ENCODE peak calls at places on chromosomes 11 and 22, in five cellular contexts. O, C, B, Z and P are unnamed samples.
A peak's percentile ranks its signal among the peaks of the same experiment; 100 is the strongest.

GRCh38 chr11:131678658-131679340 is 308.4 kb downstream of the NTM start:
- ATAC-seq in Z (no peak), O (no peak), B (no peak), C (no peak), P (no peak)

GRCh38 chr11:47305734-47306483 is 36.0 kb downstream of the MADD start:
- ATAC-seq in O (no peak), B (no peak), C (peak; percentile 37), Z (no peak), P (no peak)

GRCh38 chr11:113473983-113474361 is 1.2 kb downstream of the DRD2 start:
- ATAC-seq in B (no peak), Z (no peak), C (no peak), O (no peak), P (no peak)

GRCh38 chr22:33539902-33540751 is 380.1 kb downstream of the LARGE1 start:
- ATAC-seq in C (peak; percentile 84), O (peak; percentile 90), Z (peak; percentile 42), B (peak; percentile 93), P (peak; percentile 68)

GRCh38 chr11:85787809-85788805 is 22.8 kb downstream of the SYTL2 start:
- ATAC-seq in O (peak; percentile 98), B (peak; percentile 75), C (no peak), Z (peak; percentile 55), P (no peak)

GRCh38 chr22:43905681-43906080 is 13.9 kb upstream of the PNPLA5 start:
- ATAC-seq in O (no peak), B (no peak), C (no peak), Z (no peak), P (no peak)

GRCh38 chr11:12232819-12233601 is 122.6 kb downstream of the MICAL2 start:
- ATAC-seq in C (no peak), B (no peak), Z (no peak), O (peak; percentile 70), P (no peak)

GRCh38 chr22:22840778-22841177 is 46.8 kb upstream of the IGLL5 start:
- ATAC-seq in C (no peak), O (no peak), Z (no peak), B (no peak), P (no peak)

GRCh38 chr22:31603081-31603525 is 58.9 kb downstream of the PISD start:
- ATAC-seq in C (no peak), Z (no peak), B (no peak), O (no peak), P (no peak)

GRCh38 chr11:100752371-100753073 is 65.4 kb downstream of the ARHGAP42 start:
- ATAC-seq in B (peak; percentile 23), Z (no peak), C (no peak), O (peak; percentile 46), P (no peak)

GRCh38 chr11:112042161-112042960 is 17.2 kb downstream of the DLAT start:
- ATAC-seq in Z (no peak), B (no peak), O (no peak), C (no peak), P (no peak)

GRCh38 chr11:40030867-40031266 is 1428.6 kb downstream of the LRRC4C start:
- ATAC-seq in B (no peak), O (no peak), C (no peak), Z (no peak), P (no peak)

GRCh38 chr11:8733847-8734246 is 51.3 kb downstream of the RPL27A start:
- ATAC-seq in B (peak; percentile 98), Z (no peak), C (no peak), O (no peak), P (no peak)

GRCh38 chr11:83115992-83116641 is 40.8 kb upstream of the PCF11 start:
- ATAC-seq in B (peak; percentile 17), C (no peak), Z (no peak), O (no peak), P (no peak)

GRCh38 chr11:48079602-48080001 is 99.2 kb downstream of the PTPRJ start:
- ATAC-seq in O (no peak), Z (no peak), B (no peak), C (no peak), P (no peak)

GRCh38 chr11:13141731-13142724 is 132.9 kb downstream of the RASSF10 start:
- ATAC-seq in O (no peak), Z (no peak), C (no peak), B (no peak), P (no peak)

DNA sequence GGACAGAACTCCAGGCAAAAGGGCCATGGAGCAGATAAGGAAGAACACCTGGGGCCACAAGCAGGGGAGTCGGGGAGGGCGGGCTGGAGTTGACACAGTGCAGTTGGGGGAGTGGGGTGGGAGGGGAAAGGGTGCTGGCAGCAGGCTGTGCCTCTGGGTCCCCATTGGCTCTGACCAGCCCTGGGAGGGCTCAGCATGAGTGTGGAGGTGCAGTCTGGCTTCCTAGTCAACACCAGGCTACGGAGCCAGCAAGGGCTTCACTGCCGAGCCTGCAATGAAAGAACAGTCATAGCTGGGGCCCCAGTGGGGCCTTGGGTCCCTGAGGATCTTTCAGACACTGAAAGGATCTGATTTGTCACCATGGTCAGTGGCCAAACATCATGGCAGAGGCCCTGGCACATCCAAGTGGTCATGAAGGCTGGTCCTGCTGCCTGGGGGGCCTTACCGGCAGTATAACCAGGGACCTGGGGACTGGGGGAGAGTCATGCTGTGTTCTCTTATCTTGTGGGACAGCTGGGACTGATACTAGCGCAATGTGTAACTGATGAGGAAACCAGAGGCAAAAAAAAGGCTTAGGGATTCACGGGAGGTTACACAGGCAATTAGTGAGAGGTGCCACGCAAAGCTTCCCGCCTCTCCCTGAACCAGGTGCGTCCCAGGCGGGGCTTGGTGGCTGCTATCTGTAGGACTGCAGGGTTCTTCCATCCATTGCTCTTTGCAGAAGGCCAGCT is 11.6 kb downstream of the SLC37A2 start:
- ATAC-seq in B (peak; percentile 38), C (no peak), O (no peak), Z (no peak), P (no peak)
- H3K27ac ChIP-seq in B (no peak overlapping the region), C (no peak overlapping the region), O (no peak overlapping the region), Z (no peak overlapping the region), P (no peak overlapping the region)

GRCh38 chr11:37946155-37946766 is 1348.2 kb upstream of the RAG2 start:
- ATAC-seq in B (peak; percentile 61), Z (peak; percentile 87), C (no peak), O (no peak), P (no peak)

GRCh38 chr11:37947816-37948215 is 1349.8 kb upstream of the RAG2 start:
- ATAC-seq in Z (no peak), O (no peak), C (peak; percentile 11), B (no peak), P (no peak)

DNA sequence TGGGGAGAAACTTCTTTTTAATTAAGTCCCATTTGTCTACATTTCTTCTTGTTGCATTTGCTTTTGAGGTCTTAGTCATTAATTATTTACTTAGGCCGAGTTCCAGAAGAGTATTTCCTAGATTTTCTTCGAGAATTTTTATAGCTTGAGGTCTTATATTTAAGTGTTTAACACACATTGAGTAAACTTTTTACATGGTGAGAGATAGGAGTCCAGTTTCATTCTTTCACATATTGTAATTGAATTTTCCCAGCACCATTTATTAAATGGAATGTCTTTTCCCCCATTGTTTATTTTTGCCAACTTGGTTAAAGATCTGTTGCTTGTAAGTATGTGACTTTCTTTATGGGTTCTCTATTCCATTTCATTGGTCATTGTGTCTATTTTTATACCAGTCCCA is 1344.0 kb upstream of the RAG2 start:
- ATAC-seq in O (no peak), Z (no peak), C (no peak), B (no peak), P (no peak)
- TF ChIP-seq EP300 in O (no peak), Z (no peak), C (no peak), B (no peak), P (no peak)

DNA sequence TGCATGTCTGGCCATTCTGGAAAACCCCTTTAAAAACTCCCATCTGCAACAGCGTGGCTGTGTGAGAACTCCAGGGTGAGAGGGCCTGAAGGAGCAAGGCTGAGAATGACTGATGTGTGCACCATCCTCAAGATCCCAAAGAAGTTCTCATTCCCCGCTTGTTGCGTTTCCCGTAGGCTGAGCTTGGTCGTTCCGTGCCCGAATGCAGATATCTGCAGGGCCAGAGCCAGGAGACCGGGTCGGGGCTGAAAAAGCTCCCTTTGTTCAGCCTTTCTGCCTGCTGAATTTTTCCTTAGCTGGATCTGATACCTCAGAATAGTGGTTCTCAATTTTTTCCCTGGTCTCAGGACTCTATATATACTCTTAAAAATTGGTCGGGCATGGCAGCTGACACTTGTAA is 73.0 kb downstream of the NAT10 start:
- ATAC-seq in C (no peak), B (no peak), Z (no peak), O (no peak), P (no peak)
- H3K27ac ChIP-seq in C (no peak overlapping the region), B (no peak overlapping the region), Z (no peak overlapping the region), O (no peak overlapping the region), P (no peak overlapping the region)

GRCh38 chr11:1445741-1446445 is 40.7 kb downstream of the MOB2 start:
- ATAC-seq in O (peak; percentile 53), C (no peak), Z (no peak), B (no peak), P (no peak)

GRCh38 chr11:1444823-1445422 is 41.7 kb downstream of the MOB2 start:
- ATAC-seq in C (no peak), Z (no peak), B (no peak), O (no peak), P (no peak)

GRCh38 chr11:1442807-1443366 is 43.7 kb downstream of the MOB2 start:
- ATAC-seq in Z (no peak), O (no peak), C (no peak), B (no peak), P (no peak)

GRCh38 chr11:1443737-1444136 is 42.8 kb downstream of the MOB2 start:
- ATAC-seq in O (no peak), Z (no peak), B (no peak), C (no peak), P (no peak)

GRCh38 chr11:1444321-1444720 is 42.3 kb downstream of the MOB2 start:
- ATAC-seq in O (no peak), B (no peak), C (no peak), Z (no peak), P (no peak)
- TF ChIP-seq EP300 in O (no peak), B (no peak), C (no peak), Z (no peak), P (no peak)